ENCODE peak calls at places on chromosomes 6 and 20, in four cellular contexts. One of them, this sample, is unnamed.

GRCh38 chr6:14472964-14473363 is 355.4 kb downstream of the CD83 start:
- DNase-seq in lower lobe of right lung: no peak
- DNase-seq in epithelial cell of proximal tubule: no peak
- DNase-seq in neural progenitor cell: no peak
- DNase-seq in this sample: no peak

GRCh38 chr6:132820629-132821381 is 6.4 kb downstream of the RPS12 start:
- DNase-seq in neural progenitor cell: no peak
- DNase-seq in epithelial cell of proximal tubule: no peak
- DNase-seq in lower lobe of right lung: no peak
- DNase-seq in this sample: no peak

GRCh38 chr20:47215653-47216397 is 140.7 kb downstream of the ZMYND8 start:
- DNase-seq in lower lobe of right lung: no peak
- DNase-seq in epithelial cell of proximal tubule: no peak
- DNase-seq in neural progenitor cell: no peak
- DNase-seq in this sample: no peak

GRCh38 chr6:88780714-88781389 is 182.6 kb downstream of the RNGTT start:
- DNase-seq in neural progenitor cell: peak
- DNase-seq in lower lobe of right lung: no peak
- DNase-seq in epithelial cell of proximal tubule: no peak
- DNase-seq in this sample: no peak

GRCh38 chr20:22473293-22473692 is 111.1 kb downstream of the FOXA2 start:
- DNase-seq in neural progenitor cell: no peak
- DNase-seq in lower lobe of right lung: no peak
- DNase-seq in epithelial cell of proximal tubule: no peak
- DNase-seq in this sample: no peak

GRCh38 chr6:170265655-170266054 is 25.2 kb downstream of the DLL1 start:
- DNase-seq in lower lobe of right lung: peak
- DNase-seq in epithelial cell of proximal tubule: no peak
- DNase-seq in neural progenitor cell: no peak
- DNase-seq in this sample: no peak

GRCh38 chr20:2397595-2398145 is 17.0 kb downstream of the TGM6 start:
- DNase-seq in neural progenitor cell: no peak
- DNase-seq in epithelial cell of proximal tubule: no peak
- DNase-seq in lower lobe of right lung: no peak
- DNase-seq in this sample: no peak

GRCh38 chr6:53476979-53477378 is 67.9 kb downstream of the GCLC start:
- DNase-seq in epithelial cell of proximal tubule: no peak
- DNase-seq in neural progenitor cell: no peak
- DNase-seq in lower lobe of right lung: no peak
- DNase-seq in this sample: no peak

GRCh38 chr6:151862461-151862860 is 55.0 kb downstream of the ESR1 start:
- DNase-seq in neural progenitor cell: no peak
- DNase-seq in lower lobe of right lung: no peak
- DNase-seq in epithelial cell of proximal tubule: no peak
- DNase-seq in this sample: no peak

GRCh38 chr6:108727966-108728730 is 120.1 kb upstream of the ARMC2 start:
- DNase-seq in epithelial cell of proximal tubule: no peak
- DNase-seq in neural progenitor cell: no peak
- DNase-seq in lower lobe of right lung: no peak
- DNase-seq in this sample: no peak

GRCh38 chr20:49106332-49106731 is 60.2 kb downstream of the CSE1L start:
- DNase-seq in epithelial cell of proximal tubule: no peak
- DNase-seq in neural progenitor cell: no peak
- DNase-seq in lower lobe of right lung: no peak
- DNase-seq in this sample: no peak

GRCh38 chr6:80535914-80536565 is 429.6 kb downstream of the BCKDHB start:
- DNase-seq in epithelial cell of proximal tubule: no peak
- DNase-seq in lower lobe of right lung: no peak
- DNase-seq in neural progenitor cell: no peak
- DNase-seq in this sample: no peak

GRCh38 chr6:9621276-9621675 is 793.6 kb downstream of the TFAP2A start:
- DNase-seq in neural progenitor cell: no peak
- DNase-seq in lower lobe of right lung: no peak
- DNase-seq in epithelial cell of proximal tubule: no peak
- DNase-seq in this sample: no peak

GRCh38 chr6:57021086-57021720 is 25.3 kb upstream of the KIAA1586 start:
- DNase-seq in epithelial cell of proximal tubule: peak
- DNase-seq in neural progenitor cell: peak
- DNase-seq in lower lobe of right lung: no peak
- DNase-seq in this sample: no peak

GRCh38 chr6:151043944-151044343 is 178.4 kb downstream of the MTHFD1L start:
- DNase-seq in lower lobe of right lung: no peak
- DNase-seq in neural progenitor cell: no peak
- DNase-seq in epithelial cell of proximal tubule: no peak
- DNase-seq in this sample: no peak

GRCh38 chr6:3403244-3404154 is 53.4 kb downstream of the SLC22A23 start:
- DNase-seq in epithelial cell of proximal tubule: peak
- DNase-seq in neural progenitor cell: no peak
- DNase-seq in lower lobe of right lung: no peak
- DNase-seq in this sample: no peak

GRCh38 chr6:32799168-32799567 is 17.6 kb downstream of the HLA-DOB start:
- DNase-seq in neural progenitor cell: no peak
- DNase-seq in lower lobe of right lung: no peak
- DNase-seq in epithelial cell of proximal tubule: no peak
- DNase-seq in this sample: no peak

GRCh38 chr20:5545381-5545941 is 204.7 kb upstream of the SHLD1 start:
- DNase-seq in lower lobe of right lung: no peak
- DNase-seq in neural progenitor cell: no peak
- DNase-seq in epithelial cell of proximal tubule: no peak
- DNase-seq in this sample: no peak

GRCh38 chr20:7691647-7692046 is 248.6 kb downstream of the HAO1 start:
- DNase-seq in neural progenitor cell: no peak
- DNase-seq in lower lobe of right lung: no peak
- DNase-seq in epithelial cell of proximal tubule: no peak
- DNase-seq in this sample: no peak

GRCh38 chr20:47320990-47321805 is 35.3 kb downstream of the ZMYND8 start:
- DNase-seq in epithelial cell of proximal tubule: no peak
- DNase-seq in lower lobe of right lung: no peak
- DNase-seq in neural progenitor cell: no peak
- DNase-seq in this sample: no peak

GRCh38 chr6:119626884-119627619 is 277.5 kb upstream of the MAN1A1 start:
- DNase-seq in neural progenitor cell: no peak
- DNase-seq in epithelial cell of proximal tubule: no peak
- DNase-seq in lower lobe of right lung: no peak
- DNase-seq in this sample: no peak

GRCh38 chr20:43590036-43590391 is 723 bp upstream of the IFT52 start:
- DNase-seq in epithelial cell of proximal tubule: no peak
- DNase-seq in lower lobe of right lung: no peak
- DNase-seq in neural progenitor cell: peak
- DNase-seq in this sample: no peak

GRCh38 chr6:15267221-15267620 is 21.4 kb downstream of the JARID2 start:
- DNase-seq in epithelial cell of proximal tubule: no peak
- DNase-seq in lower lobe of right lung: no peak
- DNase-seq in neural progenitor cell: no peak
- DNase-seq in this sample: no peak

GRCh38 chr6:54238407-54238806 is 69.8 kb upstream of the TINAG start:
- DNase-seq in lower lobe of right lung: no peak
- DNase-seq in neural progenitor cell: no peak
- DNase-seq in epithelial cell of proximal tubule: no peak
- DNase-seq in this sample: no peak

GRCh38 chr20:15364781-15365180 is 1027.4 kb upstream of the FLRT3 start:
- DNase-seq in lower lobe of right lung: no peak
- DNase-seq in neural progenitor cell: no peak
- DNase-seq in epithelial cell of proximal tubule: no peak
- DNase-seq in this sample: no peak

GRCh38 chr6:37765182-37765780 is 54.2 kb upstream of the ZFAND3 start:
- DNase-seq in lower lobe of right lung: no peak
- DNase-seq in epithelial cell of proximal tubule: no peak
- DNase-seq in neural progenitor cell: no peak
- DNase-seq in this sample: no peak

GRCh38 chr6:42441661-42442081 is 10.1 kb downstream of the TRERF1 start:
- DNase-seq in lower lobe of right lung: no peak
- DNase-seq in epithelial cell of proximal tubule: no peak
- DNase-seq in neural progenitor cell: peak
- DNase-seq in this sample: no peak

GRCh38 chr20:15176929-15177328 is 839.5 kb upstream of the FLRT3 start:
- DNase-seq in lower lobe of right lung: no peak
- DNase-seq in epithelial cell of proximal tubule: no peak
- DNase-seq in neural progenitor cell: no peak
- DNase-seq in this sample: no peak

GRCh38 chr6:14270142-14270893 is 152.7 kb downstream of the CD83 start:
- DNase-seq in neural progenitor cell: no peak
- DNase-seq in epithelial cell of proximal tubule: no peak
- DNase-seq in lower lobe of right lung: no peak
- DNase-seq in this sample: peak

GRCh38 chr6:88165877-88166492 is at the start of gene CNR1:
- DNase-seq in neural progenitor cell: peak
- DNase-seq in epithelial cell of proximal tubule: no peak
- DNase-seq in lower lobe of right lung: peak
- DNase-seq in this sample: no peak

DNA sequence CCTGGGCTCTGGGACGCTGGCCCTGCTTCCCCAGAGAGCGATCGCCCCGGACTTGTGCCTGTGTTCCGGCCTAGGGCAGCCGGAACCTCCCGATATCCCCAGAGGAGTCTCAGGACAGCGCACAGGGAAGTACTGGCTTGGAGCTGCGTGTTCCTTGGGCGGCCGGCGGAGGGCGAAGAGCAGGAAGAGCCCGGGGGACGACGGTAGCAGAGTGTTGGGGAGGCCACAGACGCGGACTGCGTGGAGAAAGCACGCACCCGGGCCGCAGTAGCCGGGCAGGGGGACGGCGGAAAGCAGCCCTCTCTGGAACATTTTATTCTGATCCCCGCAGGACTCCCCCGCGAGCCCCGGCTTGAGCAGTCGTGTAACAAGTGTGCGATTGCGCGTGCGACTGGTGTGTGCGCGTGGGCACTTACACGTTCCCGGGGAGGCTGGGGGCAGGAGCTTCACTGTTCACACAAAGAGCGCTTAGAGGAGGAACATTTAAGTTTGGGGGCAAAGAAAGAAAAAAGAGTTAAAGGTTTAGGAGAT is 36.1 kb downstream of the NCR2 start:
- DNase-seq in neural progenitor cell: peak
- DNase-seq in lower lobe of right lung: no peak
- DNase-seq in epithelial cell of proximal tubule: no peak
- DNase-seq in this sample: peak
- TF ChIP-seq CTCF in neural progenitor cell: peak
- TF ChIP-seq CTCF in lower lobe of right lung: peak
- TF ChIP-seq CTCF in epithelial cell of proximal tubule: peak
- TF ChIP-seq CTCF in this sample: peak

GRCh38 chr20:9775176-9775575 is 63.7 kb downstream of the PAK5 start:
- DNase-seq in epithelial cell of proximal tubule: no peak
- DNase-seq in lower lobe of right lung: no peak
- DNase-seq in neural progenitor cell: no peak
- DNase-seq in this sample: no peak
- TF ChIP-seq CTCF in epithelial cell of proximal tubule: no peak
- TF ChIP-seq CTCF in lower lobe of right lung: no peak
- TF ChIP-seq CTCF in neural progenitor cell: no peak
- TF ChIP-seq CTCF in this sample: no peak

GRCh38 chr6:143058987-143059386 is 1.7 kb upstream of the AIG1 start:
- DNase-seq in epithelial cell of proximal tubule: no peak
- DNase-seq in lower lobe of right lung: no peak
- DNase-seq in neural progenitor cell: peak
- DNase-seq in this sample: no peak

GRCh38 chr6:143061597-143062385 is 1.1 kb downstream of the AIG1 start:
- DNase-seq in lower lobe of right lung: no peak
- DNase-seq in epithelial cell of proximal tubule: no peak
- DNase-seq in neural progenitor cell: no peak
- DNase-seq in this sample: no peak

GRCh38 chr6:143059616-143060353 is 904 bp upstream of the AIG1 start:
- DNase-seq in neural progenitor cell: no peak
- DNase-seq in lower lobe of right lung: no peak
- DNase-seq in epithelial cell of proximal tubule: peak
- DNase-seq in this sample: no peak

GRCh38 chr6:143060806-143061596 is at the start of gene AIG1:
- DNase-seq in epithelial cell of proximal tubule: no peak
- DNase-seq in lower lobe of right lung: no peak
- DNase-seq in neural progenitor cell: peak
- DNase-seq in this sample: peak

GRCh38 chr6:143060354-143060805 is 309 bp upstream of the AIG1 start:
- DNase-seq in lower lobe of right lung: peak
- DNase-seq in epithelial cell of proximal tubule: no peak
- DNase-seq in neural progenitor cell: peak
- DNase-seq in this sample: peak
- TF ChIP-seq CTCF in lower lobe of right lung: no peak
- TF ChIP-seq CTCF in epithelial cell of proximal tubule: peak
- TF ChIP-seq CTCF in neural progenitor cell: peak
- TF ChIP-seq CTCF in this sample: peak

DNA sequence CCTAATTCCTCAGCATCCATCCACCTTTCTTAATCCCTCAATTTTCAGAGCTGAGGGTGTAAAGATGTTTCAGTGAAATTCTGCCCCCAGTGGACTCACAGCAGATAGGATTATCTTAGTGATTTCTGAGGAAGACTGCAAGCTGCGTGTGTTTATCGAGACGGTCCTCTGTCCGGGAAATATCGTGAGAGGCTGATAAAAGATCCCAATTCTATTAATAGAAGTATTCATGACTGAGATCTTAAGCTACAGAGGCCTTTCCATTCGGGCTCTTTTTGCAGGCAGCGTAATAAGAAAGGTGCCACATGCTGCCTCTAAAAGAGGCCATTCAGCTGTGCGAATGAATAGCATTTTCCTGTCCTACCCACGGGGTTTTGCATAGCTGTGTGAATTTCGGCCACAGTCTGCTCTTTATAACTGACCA is 209.0 kb downstream of the ARHGAP18 start:
- DNase-seq in neural progenitor cell: peak
- DNase-seq in epithelial cell of proximal tubule: no peak
- DNase-seq in lower lobe of right lung: no peak
- DNase-seq in this sample: no peak
- TF ChIP-seq CTCF in neural progenitor cell: peak
- TF ChIP-seq CTCF in epithelial cell of proximal tubule: peak
- TF ChIP-seq CTCF in lower lobe of right lung: peak
- TF ChIP-seq CTCF in this sample: peak